ENCODE peak calls at places on chromosome 22, in nine cellular contexts. K is fibroblast of the aortic adventitia, V is choroid plexus epithelial cell, T is breast epithelium, D is left ventricle myocardium inferior, Z is IMR-90, S is AG04450, P is cardiac fibroblast, M is cardiac muscle cell. G is an unnamed sample.

GRCh38 chr22:23364389-23364788 is 184.1 kb downstream of the BCR start:
- DNase-seq in T (no peak), D (no peak), V (no peak), K (no peak), Z (no peak), S (no peak), P (no peak), M (no peak), G (no peak)

GRCh38 chr22:49323751-49324415 is 503.8 kb downstream of the BRD1 start:
- DNase-seq in K (no peak), T (peak), D (no peak), V (no peak), Z (no peak), S (no peak), M (no peak), P (no peak), G (no peak)

GRCh38 chr22:50674606-50675552 is 2.3 kb downstream of the SHANK3 start:
- DNase-seq in D (no peak), V (no peak), Z (no peak), K (no peak), S (no peak), M (peak), T (peak), P (no peak), G (no peak)

GRCh38 chr22:47053013-47053864 is 290.8 kb downstream of the TBC1D22A start:
- DNase-seq in D (no peak), K (no peak), P (no peak), S (no peak), T (no peak), M (no peak), Z (no peak), V (no peak), G (no peak)

GRCh38 chr22:35392357-35392756 is 7.6 kb upstream of the MCM5 start:
- DNase-seq in T (no peak), P (no peak), S (no peak), V (no peak), K (no peak), D (no peak), M (no peak), Z (no peak), G (no peak)

GRCh38 chr22:44595841-44596341 is 97.9 kb upstream of the RTL6 start:
- DNase-seq in K (peak), V (no peak), Z (peak), D (no peak), S (no peak), P (no peak), T (no peak), M (no peak), G (no peak)

GRCh38 chr22:42439021-42439420 is 6.8 kb upstream of the NFAM1 start:
- DNase-seq in D (no peak), V (no peak), Z (no peak), S (no peak), K (peak), T (no peak), P (no peak), M (no peak), G (no peak)

GRCh38 chr22:30396871-30397655 is at the start of gene SEC14L2:
- DNase-seq in M (peak), K (peak), S (no peak), Z (peak), T (peak), V (peak), D (peak), P (peak), G (no peak)

GRCh38 chr22:20039683-20040325 is 18.9 kb downstream of the TANGO2 start:
- DNase-seq in P (no peak), M (no peak), D (no peak), T (no peak), Z (no peak), V (no peak), S (no peak), K (no peak), G (no peak)

GRCh38 chr22:11253000-11253511 is 4274.9 kb upstream of the OR11H1 start:
- DNase-seq in S (no peak), K (no peak), V (no peak), M (no peak), Z (no peak), T (peak), D (no peak), P (no peak), G (no peak)

GRCh38 chr22:18031670-18032454 is 7.5 kb upstream of the MICAL3 start:
- DNase-seq in Z (peak), V (peak), S (peak), M (no peak), D (peak), T (no peak), P (peak), K (peak), G (peak)

GRCh38 chr22:38756631-38757463 is 1.0 kb upstream of the SUN2 start:
- DNase-seq in S (no peak), T (no peak), V (no peak), M (no peak), P (no peak), D (no peak), Z (no peak), K (no peak), G (no peak)

GRCh38 chr22:28930357-28931007 is 47.1 kb downstream of the ZNRF3 start:
- DNase-seq in K (peak), M (no peak), T (no peak), V (peak), D (no peak), S (no peak), P (no peak), Z (peak), G (no peak)

GRCh38 chr22:28904211-28904808 is 20.9 kb downstream of the ZNRF3 start:
- DNase-seq in K (peak), S (no peak), T (no peak), Z (peak), P (no peak), V (peak), M (no peak), D (no peak), G (no peak)

GRCh38 chr22:48081281-48081680 is 1318.8 kb downstream of the TBC1D22A start:
- DNase-seq in M (no peak), V (no peak), K (no peak), S (no peak), D (no peak), Z (no peak), P (no peak), T (no peak), G (no peak)
- TF ChIP-seq CTCF in M (no peak), V (no peak), K (no peak), S (no peak), D (no peak), Z (no peak), P (no peak), T (no peak), G (no peak)

DNA sequence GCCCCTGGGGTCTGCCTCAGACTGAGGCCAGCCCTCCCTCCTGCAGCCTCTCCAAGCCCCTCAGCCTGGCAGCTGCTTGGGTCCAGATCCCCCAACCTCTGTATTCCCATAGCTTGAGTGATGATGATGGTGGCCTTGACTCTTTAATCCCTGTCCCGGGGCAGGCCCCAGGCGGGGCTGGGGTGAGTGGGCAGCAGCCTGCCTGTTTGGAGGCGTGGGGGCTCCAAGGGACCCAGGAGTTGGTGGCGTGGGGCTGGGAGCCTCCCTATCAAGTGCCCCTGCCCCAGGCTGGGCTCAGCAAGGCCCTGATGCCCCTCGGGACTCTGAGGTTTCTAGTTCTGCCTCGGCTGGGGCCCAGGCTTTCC is 22.5 kb downstream of the PPIL2 start:
- DNase-seq in P (no peak), K (no peak), T (no peak), V (no peak), M (no peak), S (no peak), D (no peak), Z (no peak), G (no peak)
- H3K4me3 ChIP-seq in P (no peak), K (no peak), T (no peak), V (no peak), M (no peak), S (no peak), D (no peak), Z (no peak), G (no peak)

DNA sequence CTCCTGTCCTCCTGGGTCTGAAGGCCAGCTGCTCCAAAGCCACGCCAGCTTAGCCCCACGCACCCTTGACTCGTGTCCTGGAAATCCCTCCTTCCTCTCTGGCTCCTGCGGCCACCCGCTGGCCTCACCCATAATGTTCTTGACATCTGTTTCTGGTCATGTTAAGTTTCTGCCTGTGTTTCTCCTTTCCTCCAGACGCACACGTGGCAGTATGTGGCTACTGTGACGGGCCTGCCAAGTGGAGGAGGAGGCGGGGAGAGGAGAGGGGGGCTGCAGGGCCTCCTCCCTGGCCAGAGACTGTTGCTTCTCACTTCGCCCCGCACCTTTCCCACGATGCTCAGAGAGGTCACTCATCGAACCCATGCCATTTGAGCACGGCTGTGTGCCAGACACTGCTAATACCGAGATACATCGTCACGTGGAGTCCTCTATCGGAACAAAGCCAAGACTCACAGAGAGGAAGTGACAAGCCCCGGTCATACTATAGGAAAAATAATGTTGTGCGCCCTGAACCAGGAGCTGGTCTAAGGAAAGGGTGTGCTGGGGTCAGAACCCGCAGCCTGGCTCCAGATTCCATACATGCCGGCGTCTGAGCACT is 11.5 kb downstream of the C1QTNF6 start:
- DNase-seq in P (peak), M (no peak), Z (peak), T (peak), K (peak), V (peak), D (peak), S (no peak), G (peak)
- TF ChIP-seq CTCF in P (peak), M (peak), Z (no peak), T (no peak), K (no peak), V (no peak), D (no peak), S (no peak), G (no peak)

GRCh38 chr22:25161916-25162530 is 37.6 kb upstream of the CRYBB3 start:
- DNase-seq in T (no peak), K (no peak), M (no peak), Z (no peak), D (no peak), P (no peak), S (no peak), V (no peak), G (no peak)

GRCh38 chr22:25160120-25160996 is 39.3 kb upstream of the CRYBB3 start:
- DNase-seq in M (no peak), Z (no peak), D (no peak), S (no peak), K (no peak), P (no peak), T (no peak), V (no peak), G (no peak)

GRCh38 chr22:25156736-25157135 is 42.9 kb upstream of the CRYBB3 start:
- DNase-seq in V (no peak), P (no peak), D (no peak), M (no peak), K (no peak), S (no peak), T (no peak), Z (no peak), G (no peak)

GRCh38 chr22:25161017-25161915 is 38.4 kb upstream of the CRYBB3 start:
- DNase-seq in Z (no peak), M (no peak), V (no peak), K (no peak), D (no peak), T (no peak), P (no peak), S (no peak), G (no peak)

DNA sequence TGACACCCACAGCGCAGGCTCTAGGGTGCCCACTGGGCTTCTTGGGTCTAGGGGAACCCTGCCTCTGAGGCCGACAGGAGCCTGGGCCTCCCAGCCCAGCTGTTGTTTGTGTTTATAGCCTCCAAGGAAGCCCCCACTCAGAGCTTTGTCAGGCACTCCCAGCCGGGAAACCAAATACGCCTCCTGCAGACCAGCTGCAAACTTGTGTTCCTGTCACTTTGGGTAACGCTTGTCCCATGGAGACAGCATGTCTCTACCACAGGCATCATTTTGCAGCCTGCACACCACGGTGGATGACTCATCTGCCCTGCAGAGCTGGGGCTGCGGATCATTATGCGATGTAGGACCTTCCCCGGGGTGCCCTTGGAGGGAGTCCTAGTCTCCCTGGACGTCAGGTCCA is 40.6 kb upstream of the CRYBB3 start:
- DNase-seq in D (no peak), Z (no peak), S (no peak), V (peak), K (no peak), T (no peak), M (no peak), P (no peak), G (no peak)
- H3K4me3 ChIP-seq in D (no peak), Z (no peak), S (no peak), V (no peak), K (no peak), T (no peak), M (no peak), P (no peak), G (no peak)

DNA sequence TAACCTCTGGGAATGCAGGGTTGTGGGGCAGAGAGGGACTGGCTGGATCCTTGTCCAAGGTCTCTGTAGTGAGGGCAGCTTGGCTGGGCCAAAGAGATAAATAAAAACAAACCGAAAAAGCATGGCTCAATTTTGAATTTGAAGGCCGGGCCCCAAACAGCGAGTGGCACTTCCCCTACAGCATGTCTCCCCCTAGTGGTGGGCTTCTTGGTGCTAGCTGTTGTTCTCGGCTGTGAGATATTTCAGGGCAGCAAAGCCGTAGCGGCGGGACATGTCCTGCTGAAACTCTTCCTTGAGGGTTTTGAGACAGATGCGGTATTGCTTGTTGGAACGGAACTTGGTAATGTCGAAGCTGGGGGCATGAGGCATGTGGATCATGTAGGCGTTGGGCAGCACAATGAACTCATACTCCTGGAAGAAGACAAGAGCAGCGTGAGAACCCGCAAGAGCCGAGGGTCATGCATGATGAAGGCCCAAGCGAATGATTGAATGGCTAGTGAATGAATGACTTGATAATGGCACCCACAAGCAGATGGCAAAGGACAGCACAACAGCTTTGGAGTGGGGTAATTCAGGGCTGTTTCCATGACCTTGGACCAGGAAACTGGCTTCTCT is 216.1 kb upstream of the SYN3 start:
- DNase-seq in K (peak), D (no peak), T (no peak), P (peak), S (no peak), V (peak), M (peak), Z (no peak), G (no peak)
- TF ChIP-seq CTCF in K (peak), D (no peak), T (no peak), P (peak), S (peak), V (peak), M (peak), Z (no peak), G (peak)

G was measured in AG09309.